ENCODE peak calls at places on chromosomes 11 and 22, in nine cellular contexts. Z is activated T-cell treated with anti-CD3 and anti-CD28 coated beads, Interleukin-2, amount 50 U/mL, for 72 hours; O is PC-3; B is CD8-positive, alpha-beta T cell; M is pancreas; A is WTC11; Q is GM23338; U is stimulated activated memory B cell treated with anti-CD40 and anti-IgM and Interleukin-4, amounts not matched to agents 10 μg/mL and 1 μg/mL and 100 μg/mL, for 72 hours; X is activated CD4-positive, alpha-beta T cell treated with anti-CD3 and anti-CD28 coated beads for 36 hours. G is an unnamed sample.

GRCh38 chr11:33891714-33892327 is at the start of gene LMO2:
- ATAC-seq in U (no peak), A (no peak), B (no peak), O (no peak), M (no peak), X (no peak), Z (no peak), Q (no peak), G (no peak)

GRCh38 chr11:55714982-55715888 is 53.2 kb downstream of the OR4C6 start:
- ATAC-seq in B (no peak), X (no peak), A (no peak), Q (no peak), O (no peak), Z (no peak), U (no peak), M (no peak), G (no peak)

GRCh38 chr11:126211236-126212088 is at the start of the genes FAM118B and RPUSD4:
- ATAC-seq in Q (peak; percentile 94), M (peak; percentile 99), X (peak; percentile 94), Z (peak; percentile 94), O (peak; percentile 92), A (peak; percentile 94), U (peak; percentile 100), B (peak; percentile 95), G (peak; percentile 93)

GRCh38 chr11:44941286-44942021 is 9.2 kb downstream of the TP53I11 start:
- ATAC-seq in X (no peak), B (no peak), Z (no peak), M (no peak), O (no peak), A (no peak), U (no peak), Q (no peak), G (no peak)

GRCh38 chr11:62505112-62505783 is 41.4 kb downstream of the AHNAK start:
- ATAC-seq in X (no peak), U (no peak), M (no peak), Z (no peak), A (peak; percentile 57), B (no peak), Q (peak; percentile 65), O (no peak), G (no peak)

GRCh38 chr22:44193537-44193896 is 12.8 kb downstream of the PARVG start:
- ATAC-seq in A (no peak), U (no peak), Q (no peak), M (no peak), Z (peak; percentile 43), O (no peak), X (peak; percentile 50), B (peak; percentile 20), G (no peak)

GRCh38 chr22:26474687-26475086 is 8.9 kb downstream of the HPS4 start:
- ATAC-seq in X (no peak), U (no peak), Z (no peak), M (no peak), A (no peak), Q (no peak), O (peak; percentile 21), B (no peak), G (no peak)

GRCh38 chr22:34035209-34035608 is 114.9 kb upstream of the LARGE1 start:
- ATAC-seq in B (no peak), Z (no peak), M (no peak), O (no peak), U (no peak), X (no peak), A (no peak), Q (no peak), G (no peak)

GRCh38 chr11:134340354-134340964 is 8.7 kb downstream of the GLB1L2 start:
- ATAC-seq in B (no peak), U (no peak), Z (no peak), M (no peak), O (no peak), X (no peak), A (no peak), Q (no peak), G (no peak)

GRCh38 chr11:34239465-34240149 is 118.2 kb downstream of the ABTB2 start:
- ATAC-seq in O (no peak), U (peak; percentile 60), Z (no peak), Q (no peak), B (no peak), X (no peak), A (no peak), M (no peak), G (peak; percentile 10)

GRCh38 chr11:42544726-42545125 is 767.1 kb upstream of the API5 start:
- ATAC-seq in A (no peak), Q (no peak), Z (no peak), X (no peak), B (no peak), O (no peak), U (no peak), M (no peak), G (no peak)

GRCh38 chr22:17778412-17778976 is 4.2 kb upstream of the BID start:
- ATAC-seq in A (no peak), Z (no peak), U (no peak), O (no peak), M (no peak), Q (no peak), X (no peak), B (no peak), G (no peak)

GRCh38 chr22:24214467-24215285 is 30.2 kb downstream of the GGT5 start:
- ATAC-seq in X (no peak), U (no peak), Z (no peak), A (no peak), B (no peak), Q (peak; percentile 54), O (no peak), M (no peak), G (no peak)

GRCh38 chr11:89205378-89205777 is 27.7 kb downstream of the TYR start:
- ATAC-seq in X (no peak), O (no peak), Q (no peak), U (no peak), Z (no peak), M (no peak), B (no peak), A (no peak), G (no peak)

GRCh38 chr11:114059984-114060401 is 482 bp downstream of the ZBTB16 start:
- ATAC-seq in O (no peak), M (peak; percentile 25), X (peak; percentile 27), A (peak; percentile 2), B (peak; percentile 45), Z (peak; percentile 33), U (no peak), Q (peak; percentile 7), G (peak; percentile 11)

GRCh38 chr22:30290679-30291333 is 1.5 kb upstream of the CASTOR1 start:
- ATAC-seq in A (no peak), B (no peak), O (peak; percentile 14), U (no peak), Z (no peak), Q (no peak), X (no peak), M (peak; percentile 22), G (no peak)

GRCh38 chr22:37018086-37018814 is 997 bp downstream of the TST start:
- ATAC-seq in Q (peak; percentile 6), A (no peak), B (no peak), O (no peak), X (no peak), U (no peak), Z (no peak), M (peak; percentile 16), G (no peak)

GRCh38 chr11:16791494-16791961 is 53.1 kb downstream of the C11orf58 start:
- ATAC-seq in O (peak; percentile 64), X (peak; percentile 54), B (no peak), Q (no peak), Z (peak; percentile 51), A (no peak), U (peak; percentile 14), M (no peak), G (no peak)

GRCh38 chr11:71236836-71237475 is 15.4 kb downstream of the SHANK2 start:
- ATAC-seq in Q (no peak), O (no peak), X (no peak), B (no peak), U (no peak), M (no peak), Z (no peak), A (no peak), G (no peak)

GRCh38 chr22:23237201-23237798 is 57.0 kb downstream of the BCR start:
- ATAC-seq in X (no peak), M (peak; percentile 71), B (no peak), A (no peak), U (no peak), Z (no peak), O (no peak), Q (peak; percentile 42), G (no peak)

GRCh38 chr11:119318240-119319135 is 1.6 kb upstream of the MCAM start:
- ATAC-seq in B (peak; percentile 22), U (peak; percentile 44), X (peak; percentile 6), O (no peak), Q (no peak), M (no peak), Z (peak; percentile 19), A (peak; percentile 2), G (no peak)

GRCh38 chr11:114309517-114309916 is 13.3 kb downstream of the NNMT start:
- ATAC-seq in M (no peak), X (no peak), A (no peak), Z (no peak), U (no peak), Q (no peak), O (no peak), B (no peak), G (no peak)

GRCh38 chr11:45736424-45736823 is 68.5 kb upstream of the SLC35C1 start:
- ATAC-seq in U (no peak), Z (peak; percentile 41), X (peak; percentile 47), Q (no peak), O (no peak), M (peak; percentile 83), B (no peak), A (no peak), G (no peak)

GRCh38 chr11:75467881-75468280 is 34.9 kb upstream of the KLHL35 start:
- ATAC-seq in A (no peak), U (no peak), Q (no peak), X (no peak), Z (no peak), M (no peak), B (no peak), O (no peak), G (no peak)

GRCh38 chr11:17873571-17873970 is 139.0 kb downstream of the KCNC1 start:
- ATAC-seq in U (no peak), A (no peak), B (no peak), M (no peak), X (no peak), Q (no peak), Z (no peak), O (no peak), G (no peak)

GRCh38 chr22:18108187-18108586 is 2.4 kb upstream of the TUBA8 start:
- ATAC-seq in B (no peak), O (no peak), U (no peak), Z (peak; percentile 27), A (no peak), Q (no peak), M (no peak), X (peak; percentile 9), G (no peak)

GRCh38 chr11:46918778-46919513 is 596 bp upstream of the LRP4 start:
- ATAC-seq in X (no peak), Q (peak; percentile 13), M (peak; percentile 2), Z (no peak), U (no peak), A (peak; percentile 10), O (no peak), B (no peak), G (no peak)

GRCh38 chr22:41976961-41977566 is 7.8 kb downstream of the SEPTIN3 start:
- ATAC-seq in M (no peak), U (no peak), X (peak; percentile 23), Z (peak; percentile 13), B (peak; percentile 53), Q (peak; percentile 67), O (no peak), A (peak; percentile 47), G (no peak)

GRCh38 chr22:19097518-19097917 is 24.7 kb downstream of the DGCR2 start:
- ATAC-seq in A (no peak), U (no peak), X (no peak), O (no peak), M (peak; percentile 62), Z (no peak), B (no peak), Q (no peak), G (no peak)

GRCh38 chr22:22838148-22838786 is 49.3 kb upstream of the IGLL5 start:
- ATAC-seq in A (no peak), U (peak; percentile 59), M (no peak), X (no peak), Q (no peak), O (no peak), Z (no peak), B (no peak), G (no peak)

GRCh38 chr22:29946220-29946619 is 63.2 kb downstream of the MTMR3 start:
- ATAC-seq in A (no peak), Q (peak; percentile 34), X (no peak), U (no peak), Z (no peak), O (no peak), B (no peak), M (no peak), G (no peak)

G was measured in activated CD4-positive, CD25-positive, alpha-beta regulatory T cell treated with anti-CD3 and anti-CD28 coated beads, Interleukin-2, amount 50 U/mL, for 24 hours.